ENCODE peak calls at places on chromosomes 12 and 14, in five cellular contexts. One of them, this sample, is unnamed. For H3K36me3, the result is how much of the 10 kb centered on the place peaks cover.

GRCh38 chr14:64755661-64756265 is 51.5 kb downstream of the PLEKHG3 start:
- DNase-seq in ovary: no peak
- DNase-seq in GM12878: no peak
- DNase-seq in tibial nerve: no peak
- DNase-seq in K562: peak
- DNase-seq in this sample: no peak

GRCh38 chr12:38490941-38491340 is 174.4 kb downstream of the ALG10B start:
- DNase-seq in K562: no peak
- DNase-seq in ovary: no peak
- DNase-seq in GM12878: no peak
- DNase-seq in tibial nerve: no peak
- DNase-seq in this sample: no peak

GRCh38 chr14:81432171-81432570 is 32.0 kb upstream of the STON2 start:
- DNase-seq in tibial nerve: no peak
- DNase-seq in K562: peak
- DNase-seq in ovary: no peak
- DNase-seq in GM12878: no peak
- DNase-seq in this sample: no peak

GRCh38 chr12:93824514-93825500 is 147.6 kb downstream of the CRADD start:
- DNase-seq in K562: no peak
- DNase-seq in ovary: no peak
- DNase-seq in tibial nerve: no peak
- DNase-seq in GM12878: no peak
- DNase-seq in this sample: no peak

GRCh38 chr14:98785578-98785977 is 486.4 kb downstream of the BCL11B start:
- DNase-seq in K562: no peak
- DNase-seq in GM12878: no peak
- DNase-seq in ovary: no peak
- DNase-seq in tibial nerve: no peak
- DNase-seq in this sample: no peak

GRCh38 chr12:9365296-9365695 is 157.1 kb upstream of the PZP start:
- DNase-seq in GM12878: no peak
- DNase-seq in K562: no peak
- DNase-seq in ovary: no peak
- DNase-seq in tibial nerve: no peak
- DNase-seq in this sample: no peak

GRCh38 chr12:569803-570236 is 93.4 kb downstream of the NINJ2 start:
- DNase-seq in tibial nerve: peak
- DNase-seq in K562: peak
- DNase-seq in GM12878: no peak
- DNase-seq in ovary: peak
- DNase-seq in this sample: peak

GRCh38 chr14:23070262-23071129 is 13.2 kb upstream of the CDH24 start:
- DNase-seq in ovary: no peak
- DNase-seq in K562: peak
- DNase-seq in GM12878: no peak
- DNase-seq in tibial nerve: no peak
- DNase-seq in this sample: no peak

GRCh38 chr12:105204916-105205315 is 31.1 kb downstream of the APPL2 start:
- DNase-seq in K562: no peak
- DNase-seq in GM12878: no peak
- DNase-seq in tibial nerve: no peak
- DNase-seq in ovary: no peak
- DNase-seq in this sample: no peak

GRCh38 chr12:88985631-88986030 is 366.7 kb downstream of the DUSP6 start:
- DNase-seq in tibial nerve: no peak
- DNase-seq in ovary: no peak
- DNase-seq in K562: no peak
- DNase-seq in GM12878: no peak
- DNase-seq in this sample: no peak

GRCh38 chr12:7716391-7716790 is 5.2 kb downstream of the DPPA3 start:
- DNase-seq in tibial nerve: no peak
- DNase-seq in ovary: no peak
- DNase-seq in GM12878: no peak
- DNase-seq in K562: peak
- DNase-seq in this sample: no peak

DNA sequence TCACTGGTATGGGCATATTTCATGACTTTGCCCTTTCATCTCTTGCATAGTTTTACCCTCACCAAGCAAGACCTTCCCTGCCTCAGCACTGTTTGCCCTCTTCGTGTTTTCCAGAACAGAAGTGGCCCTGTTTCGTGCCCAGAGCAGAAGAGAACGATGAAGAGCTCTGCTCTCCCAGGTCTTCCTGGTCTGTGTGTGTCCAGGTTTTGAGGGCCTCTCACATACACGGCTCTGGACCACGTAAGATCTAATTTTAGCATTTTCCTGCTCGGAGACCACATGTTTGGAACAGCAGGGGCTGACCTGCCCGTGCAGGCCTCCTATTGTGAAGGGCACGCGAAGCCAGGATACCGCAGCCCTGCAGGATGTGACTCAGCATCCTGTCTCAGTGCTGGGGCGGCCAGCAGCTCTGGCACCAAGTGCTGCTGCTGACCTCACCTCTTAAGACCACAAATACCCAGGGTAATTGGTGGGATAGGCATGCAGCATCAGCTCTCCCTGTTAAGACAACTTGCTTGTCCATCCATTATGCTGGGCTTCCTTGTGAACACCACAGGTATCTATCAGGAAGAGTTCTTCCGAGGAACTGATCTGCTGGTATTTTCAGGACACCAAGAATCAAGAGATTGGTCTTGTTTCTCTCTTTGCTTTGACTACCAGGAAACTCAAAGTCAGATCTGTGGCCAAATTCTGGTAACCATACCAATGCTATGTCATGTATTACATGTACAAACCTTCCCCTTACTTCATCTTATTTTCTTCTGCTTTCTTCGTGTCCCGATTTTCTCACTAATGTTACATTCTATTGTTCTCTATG is 19.0 kb downstream of the SSH1 start:
- DNase-seq in K562: peak
- DNase-seq in GM12878: peak
- DNase-seq in tibial nerve: peak
- DNase-seq in ovary: peak
- DNase-seq in this sample: peak
- TF ChIP-seq EP300 in K562: peak
- TF ChIP-seq EP300 in GM12878: peak
- TF ChIP-seq EP300 in tibial nerve: peak
- TF ChIP-seq EP300 in ovary: no peak
- TF ChIP-seq EP300 in this sample: peak

GRCh38 chr12:47789712-47790489 is 16.9 kb downstream of the SLC48A1 start:
- DNase-seq in GM12878: no peak
- DNase-seq in tibial nerve: no peak
- DNase-seq in ovary: no peak
- DNase-seq in K562: no peak
- DNase-seq in this sample: no peak
- H3K36me3 ChIP-seq in GM12878: under half
- H3K36me3 ChIP-seq in tibial nerve: half or more
- H3K36me3 ChIP-seq in ovary: under half
- H3K36me3 ChIP-seq in K562: half or more
- H3K36me3 ChIP-seq in this sample: half or more

DNA sequence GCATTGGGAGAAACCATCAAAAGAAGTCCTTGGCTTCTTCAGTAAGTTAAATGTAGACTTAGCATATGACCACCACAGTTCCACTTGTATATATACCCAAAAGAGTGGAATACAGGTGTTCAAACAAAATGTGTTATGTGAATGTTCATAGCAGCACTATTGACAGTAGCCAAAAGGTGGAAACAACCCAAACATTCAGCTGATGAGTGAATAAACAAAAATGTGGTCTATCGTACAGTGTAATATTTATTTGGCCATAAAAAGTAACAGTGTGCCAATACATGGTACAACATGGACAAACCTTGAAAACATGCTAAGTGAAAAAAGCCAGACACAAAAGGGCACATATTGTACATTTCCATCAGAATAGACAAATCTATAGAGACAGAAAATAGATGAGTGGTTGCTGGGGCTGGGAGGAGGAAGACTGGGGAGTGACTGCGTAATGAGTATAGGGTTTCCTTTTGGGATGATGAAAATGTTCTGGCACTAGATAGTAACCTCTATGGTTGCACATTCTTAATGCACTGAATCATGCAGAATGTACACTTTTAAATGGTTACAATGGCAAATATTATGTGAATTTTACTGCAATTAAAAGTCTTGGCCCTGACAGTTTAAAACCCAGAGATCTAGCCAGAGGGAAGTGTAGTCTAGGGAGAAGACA is 5.5 kb downstream of the ERP29 start:
- DNase-seq in K562: no peak
- DNase-seq in tibial nerve: no peak
- DNase-seq in GM12878: no peak
- DNase-seq in ovary: no peak
- DNase-seq in this sample: no peak
- TF ChIP-seq POLR2A in K562: no peak
- TF ChIP-seq POLR2A in tibial nerve: no peak
- TF ChIP-seq POLR2A in GM12878: no peak
- TF ChIP-seq POLR2A in ovary: no peak
- TF ChIP-seq POLR2A in this sample: no peak

GRCh38 chr12:20411309-20411708 is 43.0 kb downstream of the PDE3A start:
- DNase-seq in GM12878: no peak
- DNase-seq in tibial nerve: no peak
- DNase-seq in K562: no peak
- DNase-seq in ovary: no peak
- DNase-seq in this sample: no peak
- TF ChIP-seq EP300 in GM12878: no peak
- TF ChIP-seq EP300 in tibial nerve: no peak
- TF ChIP-seq EP300 in K562: no peak
- TF ChIP-seq EP300 in ovary: no peak
- TF ChIP-seq EP300 in this sample: no peak

DNA sequence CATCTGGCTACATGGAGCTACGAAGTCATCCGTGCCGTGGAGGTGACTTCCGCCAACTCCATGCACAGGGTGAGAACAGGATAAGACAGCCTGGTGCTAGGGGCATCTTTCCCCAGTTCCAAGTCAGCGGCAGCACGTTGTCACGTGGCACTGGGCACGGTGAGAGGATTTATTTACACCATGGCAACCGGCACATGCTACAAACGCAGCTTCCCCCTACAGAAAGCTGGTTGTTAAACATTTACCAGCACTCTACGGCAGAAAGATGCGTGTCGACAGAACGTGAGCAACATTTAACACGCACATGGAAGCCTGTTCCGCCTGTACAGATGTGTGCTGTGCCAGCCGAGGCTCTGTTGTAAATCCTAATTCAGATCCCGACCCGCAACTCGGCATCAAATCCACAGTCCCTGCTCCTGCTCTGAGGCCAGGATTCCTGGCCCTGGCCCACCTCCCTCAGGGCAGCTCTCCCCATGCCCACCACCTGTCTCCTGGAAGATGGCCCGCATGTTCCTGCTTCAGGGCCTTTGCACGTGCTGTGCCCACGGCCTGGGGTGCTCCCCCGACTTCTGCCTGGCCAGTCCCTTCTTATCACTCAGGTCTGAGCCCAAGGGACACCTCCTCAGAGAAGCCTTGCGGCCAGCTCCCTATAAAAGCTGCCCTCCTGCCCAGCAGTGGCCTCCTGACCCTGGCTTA is 114.1 kb downstream of the RFLNA start:
- DNase-seq in K562: no peak
- DNase-seq in GM12878: no peak
- DNase-seq in tibial nerve: no peak
- DNase-seq in ovary: no peak
- DNase-seq in this sample: peak
- H3K36me3 ChIP-seq in K562: under half
- H3K36me3 ChIP-seq in GM12878: under half
- H3K36me3 ChIP-seq in tibial nerve: half or more
- H3K36me3 ChIP-seq in ovary: under half
- H3K36me3 ChIP-seq in this sample: half or more

DNA sequence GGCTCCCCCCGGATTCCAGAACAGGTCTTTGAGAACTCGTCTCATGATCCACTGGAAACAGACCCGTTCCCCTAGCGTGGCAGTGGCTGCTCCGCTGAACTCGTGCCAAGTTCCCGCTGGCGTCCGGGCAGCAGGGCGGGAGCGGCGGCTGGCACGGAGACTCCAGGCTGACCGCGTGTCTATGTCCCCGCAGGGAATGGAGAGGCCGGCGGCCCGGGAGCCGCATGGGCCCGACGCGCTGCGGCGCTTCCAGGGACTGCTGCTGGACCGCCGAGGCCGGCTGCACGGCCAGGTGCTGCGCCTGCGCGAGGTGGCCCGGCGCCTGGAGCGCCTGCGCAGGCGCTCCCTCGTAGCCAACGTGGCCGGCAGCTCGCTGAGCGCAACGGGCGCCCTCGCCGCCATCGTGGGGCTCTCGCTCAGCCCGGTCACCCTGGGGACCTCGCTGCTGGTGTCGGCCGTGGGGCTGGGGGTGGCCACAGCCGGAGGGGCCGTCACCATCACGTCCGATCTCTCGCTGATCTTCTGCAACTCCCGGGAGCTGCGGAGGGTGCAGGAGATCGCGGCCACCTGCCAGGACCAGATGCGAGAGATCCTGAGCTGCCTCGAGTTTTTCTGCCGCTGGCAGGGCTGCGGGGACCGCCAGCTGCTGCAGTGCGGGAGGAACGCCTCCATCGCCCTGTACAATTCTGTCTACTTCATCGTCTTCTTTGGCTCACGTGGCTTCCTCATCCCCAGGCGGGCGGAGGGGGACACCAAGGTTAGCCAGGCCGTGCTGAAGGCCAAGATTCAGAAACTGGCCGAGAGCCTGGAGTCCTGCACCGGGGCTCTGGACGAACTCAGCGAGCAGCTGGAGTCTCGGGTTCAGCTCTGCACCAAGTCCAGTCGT is 1.5 kb downstream of the APOLD1 start:
- DNase-seq in ovary: peak
- DNase-seq in tibial nerve: peak
- DNase-seq in GM12878: no peak
- DNase-seq in K562: peak
- DNase-seq in this sample: peak
- TF ChIP-seq POLR2A in ovary: peak
- TF ChIP-seq POLR2A in tibial nerve: peak
- TF ChIP-seq POLR2A in GM12878: peak
- TF ChIP-seq POLR2A in K562: peak
- TF ChIP-seq POLR2A in this sample: peak

GRCh38 chr12:67909091-67909531 is 80.1 kb upstream of the IFNG-AS1 start:
- DNase-seq in K562: no peak
- DNase-seq in ovary: no peak
- DNase-seq in GM12878: no peak
- DNase-seq in tibial nerve: no peak
- DNase-seq in this sample: no peak
- TF ChIP-seq EP300 in K562: no peak
- TF ChIP-seq EP300 in ovary: no peak
- TF ChIP-seq EP300 in GM12878: no peak
- TF ChIP-seq EP300 in tibial nerve: no peak
- TF ChIP-seq EP300 in this sample: no peak

DNA sequence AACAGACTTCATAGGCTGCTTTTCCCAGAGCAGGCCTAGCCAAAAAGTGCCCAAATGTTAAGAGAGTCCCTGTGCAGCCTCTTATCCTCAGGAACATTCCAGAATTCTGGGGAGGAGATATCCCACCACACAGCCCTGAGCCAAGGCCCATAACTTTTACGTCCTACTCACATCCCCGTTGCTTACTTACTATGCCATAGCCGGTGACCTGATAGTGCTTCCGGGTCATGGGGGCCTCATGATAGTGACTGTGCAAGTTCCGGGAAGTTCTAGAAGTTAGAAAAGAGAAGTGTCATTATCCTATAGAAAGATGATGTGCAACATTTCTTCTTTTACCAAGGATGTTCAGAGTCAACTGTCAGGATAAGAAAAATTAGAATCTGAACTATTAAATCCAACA is 15.5 kb upstream of the NGB start:
- DNase-seq in K562: no peak
- DNase-seq in GM12878: no peak
- DNase-seq in ovary: no peak
- DNase-seq in tibial nerve: no peak
- DNase-seq in this sample: no peak
- H3K36me3 ChIP-seq in K562: under half
- H3K36me3 ChIP-seq in GM12878: under half
- H3K36me3 ChIP-seq in ovary: under half
- H3K36me3 ChIP-seq in tibial nerve: half or more
- H3K36me3 ChIP-seq in this sample: half or more